ENCODE peak calls at places on chromosome 13, in four cellular contexts. L, A, U and C are unnamed samples.

GRCh38 chr13:102440259-102440936 is 38.5 kb upstream of the FGF14 start:
- DNase-seq in A (no peak), L (no peak), U (no peak), C (no peak)

GRCh38 chr13:24038405-24038804 is 122.1 kb upstream of the SPATA13 start:
- DNase-seq in U (no peak), L (no peak), A (no peak), C (no peak)

GRCh38 chr13:45826741-45827140 is 24.8 kb downstream of the SIAH3 start:
- DNase-seq in U (no peak), A (no peak), L (no peak), C (no peak)

GRCh38 chr13:104320446-104320845 is 1254.2 kb upstream of the SLC10A2 start:
- DNase-seq in L (no peak), U (no peak), A (no peak), C (no peak)

GRCh38 chr13:48333976-48334375 is 30.4 kb downstream of the RB1 start:
- DNase-seq in A (no peak), U (no peak), L (no peak), C (no peak)

GRCh38 chr13:86020350-86021002 is 221.3 kb upstream of the SLITRK6 start:
- DNase-seq in U (no peak), A (no peak), L (no peak), C (no peak)

GRCh38 chr13:37657134-37657533 is 58.6 kb upstream of the POSTN start:
- DNase-seq in U (no peak), A (no peak), L (no peak), C (no peak)

GRCh38 chr13:23141964-23142363 is 38.8 kb upstream of the SGCG start:
- DNase-seq in L (no peak), U (no peak), A (no peak), C (no peak)

GRCh38 chr13:29561918-29562317 is 33.6 kb downstream of the SLC7A1 start:
- DNase-seq in L (no peak), U (peak), A (no peak), C (no peak)

GRCh38 chr13:68439821-68440220 is 1209.7 kb upstream of the PCDH9 start:
- DNase-seq in L (no peak), U (no peak), A (no peak), C (no peak)

GRCh38 chr13:90872491-90873025 is 474.9 kb upstream of the MIR17HG start:
- DNase-seq in A (no peak), L (no peak), U (no peak), C (no peak)

GRCh38 chr13:30968734-30969335 is 36.4 kb downstream of the TEX26 start:
- DNase-seq in L (no peak), A (no peak), U (no peak), C (no peak)

GRCh38 chr13:72097568-72097967 is 230.6 kb upstream of the DACH1 start:
- DNase-seq in A (no peak), U (no peak), L (no peak), C (no peak)

GRCh38 chr13:21546372-21546771 is 57.6 kb downstream of the MICU2 start:
- DNase-seq in U (no peak), A (no peak), L (no peak), C (no peak)

GRCh38 chr13:99086149-99086868 is 108.4 kb upstream of the DOCK9 start:
- DNase-seq in U (no peak), L (peak), A (peak), C (no peak)

GRCh38 chr13:84136582-84136981 is 254.3 kb upstream of the SLITRK1 start:
- DNase-seq in A (no peak), L (no peak), U (no peak), C (no peak)

GRCh38 chr13:81395368-81395767 is 1054.4 kb upstream of the SPRY2 start:
- DNase-seq in U (no peak), L (peak), A (peak), C (no peak)

GRCh38 chr13:95588721-95589120 is 36.2 kb downstream of the CLDN10 start:
- DNase-seq in U (no peak), A (no peak), L (no peak), C (no peak)

GRCh38 chr13:38308736-38309135 is 40.9 kb upstream of the UFM1 start:
- DNase-seq in A (no peak), U (no peak), L (no peak), C (no peak)

GRCh38 chr13:99471231-99472202 is 29.8 kb upstream of the TM9SF2 start:
- DNase-seq in L (no peak), A (no peak), U (no peak), C (no peak)

GRCh38 chr13:91307887-91308286 is 39.6 kb upstream of the MIR17HG start:
- DNase-seq in U (no peak), A (no peak), L (no peak), C (no peak)

GRCh38 chr13:33126909-33127607 is 110.8 kb downstream of the KL start:
- DNase-seq in A (no peak), L (no peak), U (no peak), C (no peak)

GRCh38 chr13:99639126-99639525 is 137.9 kb downstream of the TM9SF2 start:
- DNase-seq in U (no peak), A (no peak), L (no peak), C (no peak)

GRCh38 chr13:50140742-50141659 is 125.8 kb downstream of the KCNRG start:
- DNase-seq in U (no peak), L (no peak), A (peak), C (no peak)

GRCh38 chr13:50676602-50677001 is 166.9 kb downstream of the DLEU7 start:
- DNase-seq in U (no peak), L (no peak), A (no peak), C (no peak)

GRCh38 chr13:21620858-21621257 is 16.9 kb upstream of the MICU2 start:
- DNase-seq in U (no peak), L (no peak), A (no peak), C (no peak)

GRCh38 chr13:35723820-35724219 is 247.3 kb upstream of the MAB21L1 start:
- DNase-seq in U (peak), A (no peak), L (no peak), C (no peak)

GRCh38 chr13:98450012-98450411 is 126.9 kb downstream of the STK24 start:
- DNase-seq in U (no peak), L (no peak), A (no peak), C (no peak)

GRCh38 chr13:23960566-23961156 is 63.4 kb upstream of the C1QTNF9B start:
- DNase-seq in L (no peak), U (peak), A (no peak), C (no peak)

GRCh38 chr13:107376393-107377085 is 808.6 kb upstream of the ARGLU1 start:
- DNase-seq in A (no peak), U (no peak), L (no peak), C (no peak)

GRCh38 chr13:63274772-63275171 is 1859.1 kb upstream of the PCDH20 start:
- DNase-seq in U (no peak), L (no peak), A (no peak), C (no peak)

GRCh38 chr13:76884571-76885202 is 1.5 kb downstream of the KCTD12 start:
- DNase-seq in L (no peak), U (no peak), A (no peak), C (no peak)

GRCh38 chr13:84834201-84834600 is 951.9 kb upstream of the SLITRK1 start:
- DNase-seq in A (no peak), L (no peak), U (no peak), C (no peak)

GRCh38 chr13:99143904-99144303 is 56.8 kb upstream of the UBAC2 start:
- DNase-seq in U (no peak), L (no peak), A (no peak), C (no peak)

GRCh38 chr13:96968027-96968426 is 26.2 kb downstream of the OXGR1 start:
- DNase-seq in L (no peak), U (no peak), A (no peak), C (no peak)

GRCh38 chr13:106796280-106797047 is 228.5 kb upstream of the ARGLU1 start:
- DNase-seq in U (no peak), L (no peak), A (peak), C (peak)

GRCh38 chr13:85497652-85498051 is 301.6 kb downstream of the SLITRK6 start:
- DNase-seq in L (no peak), U (no peak), A (no peak), C (no peak)

GRCh38 chr13:31943591-31943990 is 88.0 kb upstream of the FRY start:
- DNase-seq in A (no peak), U (no peak), L (no peak), C (no peak)

GRCh38 chr13:113398963-113399754 is 35.2 kb upstream of the GRTP1 start:
- DNase-seq in U (no peak), A (peak), L (no peak), C (no peak)
- TF ChIP-seq ATF3 in U (no peak), A (no peak), L (no peak), C (no peak)

GRCh38 chr13:27541386-27541785 is 78.9 kb downstream of the LNX2 start:
- DNase-seq in A (no peak), L (no peak), U (no peak), C (no peak)

GRCh38 chr13:27536361-27537101 is 83.8 kb downstream of the LNX2 start:
- DNase-seq in L (no peak), A (no peak), U (no peak), C (no peak)

DNA sequence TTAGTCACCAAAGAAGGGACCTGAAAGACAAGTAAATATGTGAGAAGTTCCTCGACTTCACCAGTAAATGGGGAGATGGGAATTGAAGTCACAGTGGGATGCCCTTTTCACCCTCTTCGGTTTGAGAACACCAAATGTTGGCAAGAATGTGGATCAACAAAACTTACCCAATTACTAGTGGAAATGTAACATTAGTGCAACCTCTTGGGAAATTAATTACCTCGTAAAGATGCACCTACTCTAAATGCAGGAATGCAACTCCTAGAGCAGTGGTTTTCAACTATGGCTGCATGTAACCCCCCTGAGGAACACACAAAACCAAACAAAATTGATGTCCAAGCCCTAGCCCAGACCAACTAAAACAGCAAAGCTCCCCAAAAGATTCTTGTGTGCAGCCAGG is 78.1 kb downstream of the LNX2 start:
- DNase-seq in A (no peak), U (no peak), L (no peak), C (no peak)
- TF ChIP-seq ATF3 in A (no peak), U (no peak), L (no peak), C (no peak)

GRCh38 chr13:27977476-27978300 is 8.6 kb upstream of the CDX2 start:
- DNase-seq in A (peak), U (no peak), L (no peak), C (peak)
- TF ChIP-seq ATF3 in A (no peak), U (no peak), L (no peak), C (no peak)

DNA sequence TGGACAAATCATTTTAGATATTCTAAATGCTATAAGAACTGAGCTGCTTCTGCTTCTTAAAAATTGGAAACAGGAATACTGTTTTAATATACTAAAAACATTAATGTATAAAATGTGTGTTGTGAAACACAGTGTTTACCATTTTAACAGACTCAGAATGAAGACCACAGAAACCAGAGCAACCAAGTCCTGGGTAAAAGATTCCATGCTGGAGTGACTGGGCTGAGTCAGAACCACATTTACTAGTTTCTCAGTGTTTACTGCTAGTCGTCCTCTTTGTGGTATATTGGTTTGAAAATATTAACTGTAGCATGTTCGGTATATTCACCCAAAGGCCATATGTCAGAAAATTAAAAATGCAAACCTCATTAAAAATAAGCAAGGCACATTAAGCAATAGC is 31.9 kb downstream of the ANKRD10 start:
- DNase-seq in A (no peak), L (no peak), U (no peak), C (no peak)
- TF ChIP-seq ATF3 in A (no peak), L (no peak), U (no peak), C (no peak)

GRCh38 chr13:43664700-43665191 is 122.0 kb downstream of the ENOX1 start:
- DNase-seq in A (peak), U (no peak), L (no peak), C (no peak)
- TF ChIP-seq ATF3 in A (no peak), U (no peak), L (no peak), C (no peak)